ENCODE peak calls at places on chromosomes 4 and X, in nine cellular contexts. E is neural progenitor cell; D is suprapubic skin; I is lower lobe of right lung; H is H9; O is heart right ventricle; N is CD8-positive, alpha-beta memory T cell; C is NT2/D1; K is Peyer's patch. J is an unnamed sample. For H3K4me1, the result is how much of the 10 kb centered on the place peaks cover.

GRCh38 chr4:127624176-127624575 is 8.6 kb upstream of the INTU start:
- DNase-seq in E (no peak), D (no peak), I (no peak), H (no peak), O (no peak), N (no peak), C (no peak), K (no peak), J (no peak)

GRCh38 chrX:139518475-139518874 is 12.1 kb upstream of the F9 start:
- DNase-seq in E (no peak), D (no peak), I (no peak), H (no peak), O (no peak), N (no peak), C (no peak), K (no peak), J (no peak)

GRCh38 chr4:84803720-84804119 is 162.8 kb downstream of the WDFY3 start:
- DNase-seq in E (no peak), D (no peak), I (no peak), H (no peak), O (no peak), N (no peak), C (no peak), K (no peak), J (no peak)

GRCh38 chr4:22932326-22932725 is 239.6 kb downstream of the GBA3 start:
- DNase-seq in E (no peak), D (no peak), I (peak), H (no peak), O (peak), N (no peak), C (no peak), K (no peak), J (no peak)

GRCh38 chr4:106002979-106003378 is 107.7 kb downstream of the NPNT start:
- DNase-seq in E (no peak), D (no peak), I (no peak), H (no peak), O (no peak), N (no peak), C (no peak), K (no peak), J (no peak)

GRCh38 chr4:94574616-94575015 is 122.9 kb downstream of the PDLIM5 start:
- DNase-seq in E (no peak), D (no peak), I (no peak), H (no peak), O (no peak), N (no peak), C (no peak), K (no peak), J (no peak)

GRCh38 chr4:137156054-137156453 is 376.2 kb downstream of the PCDH18 start:
- DNase-seq in E (no peak), D (no peak), I (no peak), H (no peak), O (no peak), N (no peak), C (no peak), K (no peak), J (no peak)

GRCh38 chrX:48676893-48677270 is 6.7 kb upstream of the WAS start:
- DNase-seq in E (no peak), D (no peak), I (peak), H (peak), O (no peak), N (no peak), C (no peak), K (no peak), J (peak)

GRCh38 chrX:13109811-13110210 is 65.4 kb upstream of the FAM9C start:
- DNase-seq in E (no peak), D (no peak), I (no peak), H (no peak), O (no peak), N (no peak), C (no peak), K (no peak), J (no peak)

GRCh38 chrX:100995469-100995868 is 26.0 kb downstream of the ARL13A start:
- DNase-seq in E (no peak), D (no peak), I (no peak), H (no peak), O (no peak), N (no peak), C (no peak), K (no peak), J (no peak)

GRCh38 chrX:78029663-78030062 is 60.2 kb upstream of the PGAM4 start:
- DNase-seq in E (peak), D (no peak), I (no peak), H (no peak), O (no peak), N (no peak), C (no peak), K (no peak), J (no peak)

GRCh38 chrX:10574663-10575062 is 45.7 kb downstream of the MID1 start:
- DNase-seq in E (no peak), D (no peak), I (no peak), H (no peak), O (no peak), N (no peak), C (no peak), K (no peak), J (no peak)

GRCh38 chr4:142900622-142901021 is 54.5 kb upstream of the INPP4B start:
- DNase-seq in E (no peak), D (no peak), I (no peak), H (no peak), O (no peak), N (no peak), C (no peak), K (no peak), J (no peak)

GRCh38 chrX:154457491-154458115 is 478 bp upstream of the PLXNA3 start:
- DNase-seq in E (peak), D (no peak), I (peak), H (peak), O (peak), N (peak), C (no peak), K (peak), J (peak)

GRCh38 chr4:2047781-2048581 is 11.1 kb upstream of the NAT8L start:
- DNase-seq in E (no peak), D (no peak), I (no peak), H (no peak), O (no peak), N (no peak), C (no peak), K (peak), J (no peak)

GRCh38 chr4:133799916-133800315 is 401.7 kb downstream of the PABPC4L start:
- DNase-seq in E (no peak), D (no peak), I (no peak), H (no peak), O (no peak), N (no peak), C (no peak), K (no peak), J (no peak)

GRCh38 chr4:93981594-93981993 is 153.0 kb downstream of the ATOH1 start:
- DNase-seq in E (no peak), D (no peak), I (no peak), H (no peak), O (no peak), N (no peak), C (no peak), K (no peak), J (no peak)

GRCh38 chr4:7052313-7052712 is 9.1 kb downstream of the TADA2B start:
- DNase-seq in E (no peak), D (no peak), I (no peak), H (no peak), O (no peak), N (no peak), C (no peak), K (no peak), J (no peak)

GRCh38 chr4:105963461-105964400 is 68.5 kb downstream of the NPNT start:
- DNase-seq in E (no peak), D (no peak), I (no peak), H (no peak), O (no peak), N (no peak), C (no peak), K (no peak), J (no peak)

GRCh38 chr4:147596377-147596776 is 20.8 kb upstream of the TMEM184C start:
- DNase-seq in E (no peak), D (no peak), I (no peak), H (no peak), O (no peak), N (no peak), C (no peak), K (no peak), J (no peak)

GRCh38 chr4:60223098-60223497 is 977.0 kb upstream of the ADGRL3 start:
- DNase-seq in E (no peak), D (no peak), I (no peak), H (no peak), O (no peak), N (no peak), C (no peak), K (no peak), J (no peak)

GRCh38 chr4:55725057-55725456 is 89.0 kb upstream of the NMU start:
- DNase-seq in E (no peak), D (no peak), I (no peak), H (no peak), O (no peak), N (no peak), C (no peak), K (no peak), J (no peak)

GRCh38 chrX:122238801-122239200 is 945.3 kb upstream of the GRIA3 start:
- DNase-seq in E (no peak), D (no peak), I (no peak), H (no peak), O (no peak), N (no peak), C (no peak), K (no peak), J (no peak)

GRCh38 chr4:159284733-159285132 is 181.9 kb downstream of the RAPGEF2 start:
- DNase-seq in E (no peak), D (no peak), I (no peak), H (no peak), O (no peak), N (no peak), C (no peak), K (no peak), J (no peak)

GRCh38 chr4:158915683-158916241 is 146.9 kb downstream of the FNIP2 start:
- DNase-seq in E (no peak), D (no peak), I (no peak), H (no peak), O (no peak), N (no peak), C (no peak), K (no peak), J (no peak)

GRCh38 chr4:69995526-69996016 is at the start of gene STATH:
- DNase-seq in E (no peak), D (no peak), I (no peak), H (no peak), O (no peak), N (no peak), C (no peak), K (no peak), J (no peak)

GRCh38 chrX:36978886-36979285 is 29.3 kb upstream of the FAM47C start:
- DNase-seq in E (no peak), D (no peak), I (no peak), H (no peak), O (no peak), N (no peak), C (no peak), K (no peak), J (no peak)

GRCh38 chr4:111618908-111619307 is 526.3 kb upstream of the FAM241A start:
- DNase-seq in E (no peak), D (no peak), I (no peak), H (no peak), O (no peak), N (no peak), C (no peak), K (no peak), J (no peak)

GRCh38 chr4:52371861-52372260 is 287.2 kb downstream of the USP46 start:
- DNase-seq in E (no peak), D (no peak), I (no peak), H (no peak), O (no peak), N (no peak), C (no peak), K (no peak), J (no peak)

GRCh38 chr4:108342325-108342986 is 173.7 kb upstream of the LEF1 start:
- DNase-seq in E (no peak), D (no peak), I (no peak), H (no peak), O (no peak), N (no peak), C (no peak), K (no peak), J (peak)

GRCh38 chr4:176988226-176988625 is 195.5 kb upstream of the VEGFC start:
- DNase-seq in E (no peak), D (no peak), I (no peak), H (no peak), O (no peak), N (no peak), C (no peak), K (no peak), J (no peak)

GRCh38 chr4:100177855-100178254 is 12.4 kb downstream of the DDIT4L start:
- DNase-seq in E (no peak), D (no peak), I (no peak), H (no peak), O (no peak), N (no peak), C (no peak), K (no peak), J (no peak)

GRCh38 chr4:14520171-14520570 is 482.1 kb upstream of the CPEB2 start:
- DNase-seq in E (no peak), D (no peak), I (no peak), H (no peak), O (no peak), N (no peak), C (no peak), K (no peak), J (no peak)

GRCh38 chr4:4289575-4289929 is 402 bp downstream of the LYAR start:
- DNase-seq in E (no peak), D (no peak), I (peak), H (no peak), O (no peak), N (no peak), C (no peak), K (no peak), J (no peak)
- H3K4me1 ChIP-seq in E (under half), D (under half), I (under half), H (under half), O (under half), N (under half), C (under half), K (under half), J (under half)

GRCh38 chr4:153348006-153348405 is 3.5 kb downstream of the MND1 start:
- DNase-seq in E (no peak), D (no peak), I (no peak), H (no peak), O (no peak), N (no peak), C (no peak), K (no peak), J (no peak)
- H3K4me1 ChIP-seq in E (under half), D (under half), I (under half), H (under half), O (under half), N (under half), C (under half), K (under half), J (under half)

DNA sequence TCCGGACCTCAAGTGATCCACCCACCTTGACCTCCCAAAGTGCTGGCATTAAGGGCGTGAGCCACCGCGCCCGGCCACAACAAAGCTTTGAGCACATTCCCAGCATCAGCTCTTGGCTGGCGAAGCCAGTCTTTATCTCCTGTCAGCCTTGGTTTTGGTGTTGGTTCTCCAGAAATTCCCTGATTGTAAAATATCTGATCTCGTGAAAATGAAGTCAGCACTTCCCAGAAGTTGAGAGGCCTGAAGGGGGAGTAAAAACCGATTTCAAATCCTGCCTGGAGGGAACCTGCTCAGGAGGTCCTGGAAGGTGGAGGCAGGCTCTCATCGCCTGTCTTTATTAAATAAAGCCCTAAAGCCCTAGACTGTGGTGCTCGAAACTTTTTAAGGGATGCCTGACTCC is 33.6 kb downstream of the PTTG2 start:
- DNase-seq in E (no peak), D (no peak), I (no peak), H (no peak), O (no peak), N (no peak), C (no peak), K (no peak), J (no peak)
- H3K4me1 ChIP-seq in E (under half), D (under half), I (under half), H (under half), O (half or more), N (under half), C (under half), K (under half), J (under half)

GRCh38 chrX:132775230-132775823 is 183.1 kb downstream of the HS6ST2 start:
- DNase-seq in E (no peak), D (no peak), I (no peak), H (no peak), O (no peak), N (no peak), C (no peak), K (no peak), J (no peak)

GRCh38 chrX:132766452-132766851 is 192.0 kb downstream of the HS6ST2 start:
- DNase-seq in E (no peak), D (no peak), I (no peak), H (no peak), O (no peak), N (no peak), C (no peak), K (no peak), J (no peak)

GRCh38 chrX:132774312-132774711 is 184.1 kb downstream of the HS6ST2 start:
- DNase-seq in E (no peak), D (no peak), I (no peak), H (no peak), O (no peak), N (no peak), C (no peak), K (no peak), J (no peak)

GRCh38 chrX:132769609-132770008 is 188.8 kb downstream of the HS6ST2 start:
- DNase-seq in E (no peak), D (no peak), I (no peak), H (no peak), O (no peak), N (no peak), C (no peak), K (no peak), J (no peak)
- H3K4me1 ChIP-seq in E (under half), D (under half), I (under half), H (under half), O (under half), N (under half), C (under half), K (under half), J (under half)

GRCh38 chr4:89334830-89335229 is 27.2 kb upstream of the GPRIN3 start:
- DNase-seq in E (no peak), D (no peak), I (no peak), H (no peak), O (no peak), N (no peak), C (no peak), K (no peak), J (no peak)

GRCh38 chr4:89329280-89329679 is 21.7 kb upstream of the GPRIN3 start:
- DNase-seq in E (no peak), D (no peak), I (no peak), H (no peak), O (no peak), N (no peak), C (no peak), K (no peak), J (no peak)

GRCh38 chr4:89331637-89332544 is 24.3 kb upstream of the GPRIN3 start:
- DNase-seq in E (no peak), D (no peak), I (no peak), H (no peak), O (no peak), N (no peak), C (no peak), K (no peak), J (no peak)

GRCh38 chr4:89334311-89334710 is 26.7 kb upstream of the GPRIN3 start:
- DNase-seq in E (no peak), D (no peak), I (no peak), H (no peak), O (no peak), N (no peak), C (no peak), K (no peak), J (no peak)

GRCh38 chr4:89331197-89331596 is 23.6 kb upstream of the GPRIN3 start:
- DNase-seq in E (no peak), D (no peak), I (no peak), H (no peak), O (no peak), N (no peak), C (no peak), K (no peak), J (no peak)
- H3K4me1 ChIP-seq in E (under half), D (under half), I (under half), H (under half), O (under half), N (under half), C (under half), K (under half), J (under half)

DNA sequence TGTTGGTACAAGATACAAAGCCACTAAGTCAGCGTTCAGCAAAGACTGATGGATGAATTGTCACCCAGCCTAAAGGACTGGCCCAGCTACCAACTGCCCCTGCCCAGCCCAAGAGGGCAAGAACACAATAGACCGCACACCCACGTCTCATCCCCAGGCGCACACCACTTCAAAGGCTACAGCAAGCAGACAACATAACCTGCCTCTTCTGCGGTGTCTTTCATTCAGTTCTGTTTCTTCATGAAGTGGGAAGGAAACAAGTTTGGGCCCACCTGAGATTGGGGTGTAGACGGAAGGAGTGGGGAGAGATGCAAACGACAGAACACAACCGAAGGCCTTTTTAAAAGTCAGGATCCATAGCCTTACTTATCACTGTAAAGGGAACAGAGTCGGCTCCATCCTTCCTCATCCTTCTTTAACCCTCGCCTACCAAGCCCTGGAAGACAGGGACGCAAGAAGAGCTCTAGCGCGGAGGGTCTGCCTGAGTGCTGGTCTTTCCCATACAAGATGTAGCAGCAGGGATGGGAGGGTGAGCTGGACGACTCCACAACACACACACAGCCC is 691 bp downstream of the SCARB2 start:
- DNase-seq in E (peak), D (no peak), I (no peak), H (no peak), O (no peak), N (peak), C (peak), K (peak), J (peak)
- H3K4me1 ChIP-seq in E (under half), D (half or more), I (half or more), H (under half), O (half or more), N (under half), C (under half), K (under half), J (under half)

GRCh38 chr4:40480291-40480690 is 145.2 kb downstream of the CHRNA9 start:
- DNase-seq in E (no peak), D (no peak), I (no peak), H (no peak), O (no peak), N (no peak), C (no peak), K (no peak), J (no peak)
- H3K4me1 ChIP-seq in E (under half), D (under half), I (under half), H (under half), O (under half), N (under half), C (under half), K (under half), J (under half)

J was measured in CD4-positive, alpha-beta memory T cell.